ENCODE peak calls at places on chromosome 10, in five cellular contexts. One of them, this sample, is unnamed.

GRCh38 chr10:112811741-112812551 is 138.1 kb upstream of the TCF7L2 start:
- DNase-seq in esophagus muscularis mucosa: no peak
- DNase-seq in neuronal stem cell: no peak
- DNase-seq in SJSA1: peak; percentile 87
- DNase-seq in iPS DF 6.9: peak; percentile 43
- DNase-seq in this sample: peak; percentile 97

GRCh38 chr10:73647211-73647874 is 6.1 kb upstream of the MYOZ1 start:
- DNase-seq in SJSA1: no peak
- DNase-seq in esophagus muscularis mucosa: no peak
- DNase-seq in iPS DF 6.9: peak; percentile 60
- DNase-seq in neuronal stem cell: peak; percentile 81
- DNase-seq in this sample: no peak

GRCh38 chr10:72335394-72336258 is 19.1 kb downstream of the DNAJB12 start:
- DNase-seq in iPS DF 6.9: no peak
- DNase-seq in esophagus muscularis mucosa: no peak
- DNase-seq in neuronal stem cell: no peak
- DNase-seq in SJSA1: no peak
- DNase-seq in this sample: no peak

GRCh38 chr10:77970869-77971803 is 44.6 kb upstream of the DLG5 start:
- DNase-seq in SJSA1: peak; percentile 92
- DNase-seq in iPS DF 6.9: no peak
- DNase-seq in esophagus muscularis mucosa: peak; percentile 96
- DNase-seq in neuronal stem cell: peak; percentile 14
- DNase-seq in this sample: peak; percentile 94

GRCh38 chr10:77131214-77131613 is 506.4 kb downstream of the KCNMA1 start:
- DNase-seq in esophagus muscularis mucosa: peak; percentile 66
- DNase-seq in neuronal stem cell: no peak
- DNase-seq in iPS DF 6.9: no peak
- DNase-seq in SJSA1: no peak
- DNase-seq in this sample: no peak

GRCh38 chr10:127907411-127908105 is 655 bp downstream of the PTPRE start:
- DNase-seq in iPS DF 6.9: no peak
- DNase-seq in neuronal stem cell: no peak
- DNase-seq in esophagus muscularis mucosa: peak; percentile 91
- DNase-seq in SJSA1: peak; percentile 42
- DNase-seq in this sample: no peak

GRCh38 chr10:28561531-28561930 is 28.6 kb downstream of the WAC start:
- DNase-seq in neuronal stem cell: no peak
- DNase-seq in SJSA1: no peak
- DNase-seq in esophagus muscularis mucosa: no peak
- DNase-seq in iPS DF 6.9: no peak
- DNase-seq in this sample: no peak

GRCh38 chr10:72152286-72152685 is 63.5 kb upstream of the ANAPC16 start:
- DNase-seq in neuronal stem cell: no peak
- DNase-seq in esophagus muscularis mucosa: no peak
- DNase-seq in SJSA1: no peak
- DNase-seq in iPS DF 6.9: no peak
- DNase-seq in this sample: no peak

GRCh38 chr10:127618797-127619196 is 69.7 kb downstream of the NPS start:
- DNase-seq in SJSA1: no peak
- DNase-seq in esophagus muscularis mucosa: no peak
- DNase-seq in neuronal stem cell: no peak
- DNase-seq in iPS DF 6.9: no peak
- DNase-seq in this sample: no peak

GRCh38 chr10:76080991-76081390 is 649.6 kb downstream of the LRMDA start:
- DNase-seq in esophagus muscularis mucosa: no peak
- DNase-seq in iPS DF 6.9: no peak
- DNase-seq in SJSA1: no peak
- DNase-seq in neuronal stem cell: no peak
- DNase-seq in this sample: no peak
- H3K4me3 ChIP-seq in esophagus muscularis mucosa: no peak overlapping the region
- H3K4me3 ChIP-seq in iPS DF 6.9: no peak overlapping the region
- H3K4me3 ChIP-seq in SJSA1: no peak overlapping the region
- H3K4me3 ChIP-seq in neuronal stem cell: no peak overlapping the region
- H3K4me3 ChIP-seq in this sample: no peak overlapping the region

GRCh38 chr10:86234553-86235270 is 131.9 kb downstream of the GRID1 start:
- DNase-seq in iPS DF 6.9: no peak
- DNase-seq in neuronal stem cell: peak; percentile 31
- DNase-seq in esophagus muscularis mucosa: no peak
- DNase-seq in SJSA1: no peak
- DNase-seq in this sample: no peak
- H3K36me3 ChIP-seq in iPS DF 6.9: no peaks in the 10 kb centered on the region
- H3K36me3 ChIP-seq in neuronal stem cell: no peaks in the 10 kb centered on the region
- H3K36me3 ChIP-seq in esophagus muscularis mucosa: no peaks in the 10 kb centered on the region
- H3K36me3 ChIP-seq in SJSA1: no peaks in the 10 kb centered on the region
- H3K36me3 ChIP-seq in this sample: no peaks in the 10 kb centered on the region

DNA sequence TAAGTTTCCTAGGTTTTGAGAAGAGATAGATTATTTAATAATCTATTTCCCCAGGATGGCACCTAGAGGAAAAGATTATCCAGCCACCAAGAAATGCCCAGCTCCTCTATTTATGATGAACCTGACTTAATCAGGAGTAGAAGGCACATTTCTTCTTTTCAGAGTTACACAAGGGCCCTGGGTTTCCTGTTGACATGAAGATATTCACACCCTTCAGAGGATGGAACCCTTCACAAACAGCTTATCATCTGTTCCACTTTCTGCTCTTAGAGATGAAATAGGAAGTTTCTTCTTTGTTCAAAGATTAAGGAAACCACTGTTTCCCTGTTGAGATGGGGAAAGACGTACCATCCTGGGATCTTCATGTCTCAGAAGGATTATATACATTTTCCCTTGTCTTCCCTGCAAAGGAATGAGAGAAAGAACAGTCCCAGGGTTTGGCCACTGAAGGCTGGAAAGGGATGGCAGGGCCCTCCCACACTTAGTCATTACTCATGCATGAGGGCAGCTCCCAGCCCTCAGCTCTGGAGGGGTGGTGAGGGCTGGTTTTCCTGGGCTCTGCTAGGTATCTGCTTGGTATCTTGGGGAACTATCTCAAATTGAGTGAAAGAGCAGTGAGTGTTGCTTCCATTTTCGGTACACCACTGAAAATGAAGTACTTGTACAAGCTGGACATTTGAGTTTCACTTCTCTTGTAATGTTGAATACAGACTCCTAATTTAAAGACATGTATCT is 64.1 kb downstream of the MTPAP start:
- DNase-seq in neuronal stem cell: no peak
- DNase-seq in esophagus muscularis mucosa: no peak
- DNase-seq in SJSA1: no peak
- DNase-seq in iPS DF 6.9: no peak
- DNase-seq in this sample: peak; percentile 61
- H3K4me3 ChIP-seq in neuronal stem cell: no peak overlapping the region
- H3K4me3 ChIP-seq in esophagus muscularis mucosa: no peak overlapping the region
- H3K4me3 ChIP-seq in SJSA1: no peak overlapping the region
- H3K4me3 ChIP-seq in iPS DF 6.9: no peak overlapping the region
- H3K4me3 ChIP-seq in this sample: no peak overlapping the region

DNA sequence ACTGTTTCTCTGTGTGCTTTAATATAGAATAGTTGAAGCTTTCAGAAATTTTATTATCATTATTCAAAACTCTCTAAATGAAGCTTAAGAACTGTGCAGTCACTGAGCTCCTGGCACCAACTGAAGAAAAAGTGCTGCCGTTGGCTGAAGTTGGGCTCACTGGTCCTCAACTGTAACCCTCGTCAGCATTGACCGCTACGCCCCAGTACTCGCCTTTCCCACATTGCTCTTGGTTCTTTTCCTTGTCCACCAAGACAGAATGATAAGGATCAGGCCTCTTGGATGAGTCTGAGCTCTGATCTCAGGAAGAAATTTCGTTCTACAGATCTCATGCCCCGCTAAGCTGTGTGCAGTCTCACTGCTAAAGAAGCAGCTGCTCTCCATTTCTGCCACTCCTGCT is 7.9 kb upstream of the TAF3 start:
- DNase-seq in SJSA1: no peak
- DNase-seq in neuronal stem cell: no peak
- DNase-seq in iPS DF 6.9: no peak
- DNase-seq in esophagus muscularis mucosa: no peak
- DNase-seq in this sample: no peak
- H3K36me3 ChIP-seq in SJSA1: peaks cover 31% of the 10 kb centered on the region
- H3K36me3 ChIP-seq in neuronal stem cell: peaks cover 38% of the 10 kb centered on the region
- H3K36me3 ChIP-seq in iPS DF 6.9: no peaks in the 10 kb centered on the region
- H3K36me3 ChIP-seq in esophagus muscularis mucosa: peaks cover 20% of the 10 kb centered on the region
- H3K36me3 ChIP-seq in this sample: peaks cover 32% of the 10 kb centered on the region

DNA sequence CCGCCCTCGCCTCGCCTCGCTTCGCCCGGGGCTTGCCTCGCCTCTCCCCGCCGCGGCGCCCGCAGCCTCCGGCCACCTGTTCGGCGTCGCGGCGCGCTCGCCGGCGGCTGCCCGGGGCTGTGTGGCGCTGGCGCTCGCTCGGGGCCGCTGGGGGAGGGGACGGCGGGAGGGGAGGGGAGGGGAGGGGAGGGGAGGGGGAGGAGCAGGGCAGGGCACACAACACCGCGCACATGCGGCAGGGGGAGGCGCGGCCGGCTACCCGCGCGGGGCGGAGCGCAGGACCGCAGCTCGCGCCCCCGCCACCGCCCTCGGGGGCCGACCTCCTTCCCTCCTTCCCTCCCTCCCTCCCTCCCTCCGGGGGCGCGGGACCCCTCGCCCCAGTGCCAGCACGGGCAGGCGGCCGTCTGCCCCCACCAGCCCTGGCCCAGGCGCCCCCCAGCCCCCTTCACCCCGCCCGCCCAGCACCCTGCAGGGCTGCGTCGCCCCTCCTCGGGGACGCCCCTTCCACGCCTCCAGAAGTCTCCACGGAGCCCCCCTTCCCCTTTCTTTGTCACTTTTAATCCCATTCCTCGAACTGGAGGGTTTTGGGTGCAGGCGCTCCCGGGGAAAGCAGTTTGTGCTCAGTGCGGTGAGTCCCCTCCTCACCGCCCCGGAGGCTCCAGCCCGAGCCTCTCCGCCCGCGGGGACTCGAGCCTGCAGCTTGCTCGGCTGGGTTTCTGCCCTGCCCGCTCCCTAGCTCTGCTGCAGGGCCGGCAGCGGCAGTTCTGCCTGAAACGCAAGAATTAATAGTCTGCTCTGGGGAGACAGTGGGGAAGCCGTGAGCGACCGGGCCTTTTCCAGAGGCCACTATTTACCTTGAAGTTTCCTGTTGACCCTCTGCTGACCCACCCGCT is at the start of gene PARD3:
- DNase-seq in iPS DF 6.9: no peak
- DNase-seq in SJSA1: peak; percentile 69
- DNase-seq in esophagus muscularis mucosa: no peak
- DNase-seq in neuronal stem cell: peak; percentile 70
- DNase-seq in this sample: peak; percentile 79
- H3K4me3 ChIP-seq in iPS DF 6.9: peak within 1 kb of the TSS; percentile 65
- H3K4me3 ChIP-seq in SJSA1: peak within 1 kb of the TSS; percentile 94
- H3K4me3 ChIP-seq in esophagus muscularis mucosa: peak within 1 kb of the TSS; percentile 95
- H3K4me3 ChIP-seq in neuronal stem cell: peak within 1 kb of the TSS; percentile 68
- H3K4me3 ChIP-seq in this sample: peak within 1 kb of the TSS; percentile 84